ENCODE peak calls at places on chromosome 18, in five cellular contexts. Y is fibroblast of pulmonary artery, V is adrenal gland, O is choroid plexus epithelial cell, B is AG04450. E is an unnamed sample.
A peak's percentile ranks its signal among the peaks of the same experiment; 100 is the strongest.

GRCh38 chr18:56890632-56891031 is 239.5 kb downstream of the WDR7 start:
- DNase-seq in Y (peak; percentile 81), V (no peak), O (peak; percentile 97), B (peak; percentile 73), E (no peak)

GRCh38 chr18:59823611-59824195 is 76.1 kb upstream of the PMAIP1 start:
- DNase-seq in Y (peak; percentile 89), V (peak; percentile 81), O (peak; percentile 90), B (peak; percentile 68), E (peak; percentile 38)

GRCh38 chr18:76350134-76351025 is 144.7 kb downstream of the ZNF516 start:
- DNase-seq in Y (no peak), V (no peak), O (no peak), B (no peak), E (no peak)

GRCh38 chr18:6484659-6485058 is 69.9 kb upstream of the L3MBTL4 start:
- DNase-seq in Y (no peak), V (no peak), O (no peak), B (no peak), E (no peak)

GRCh38 chr18:80239830-80240229 is 7.5 kb downstream of the PARD6G start:
- DNase-seq in Y (no peak), V (no peak), O (no peak), B (no peak), E (no peak)

GRCh38 chr18:21289843-21290242 is 47.8 kb downstream of the GREB1L start:
- DNase-seq in Y (no peak), V (no peak), O (no peak), B (no peak), E (no peak)

GRCh38 chr18:28013064-28013463 is 163.9 kb downstream of the CDH2 start:
- DNase-seq in Y (peak; percentile 48), V (no peak), O (peak; percentile 38), B (peak; percentile 1), E (no peak)

GRCh38 chr18:67518566-67518965 is 2.0 kb upstream of the DSEL start:
- DNase-seq in Y (no peak), V (no peak), O (no peak), B (no peak), E (no peak)

GRCh38 chr18:54080854-54081253 is 143.6 kb downstream of the MBD2 start:
- DNase-seq in Y (no peak), V (no peak), O (peak; percentile 9), B (no peak), E (no peak)

GRCh38 chr18:1177232-1177631 is 272.6 kb downstream of the ADCYAP1 start:
- DNase-seq in Y (no peak), V (no peak), O (no peak), B (no peak), E (no peak)

GRCh38 chr18:44733069-44733753 is 52.5 kb downstream of the SETBP1 start:
- DNase-seq in Y (peak; percentile 42), V (peak; percentile 52), O (peak; percentile 73), B (peak; percentile 44), E (no peak)

GRCh38 chr18:8341481-8342230 is 267.6 kb upstream of the RAB12 start:
- DNase-seq in Y (peak; percentile 75), V (no peak), O (peak; percentile 81), B (peak; percentile 20), E (no peak)

GRCh38 chr18:35055726-35056125 is 14.5 kb downstream of the MAPRE2 start:
- DNase-seq in Y (no peak), V (no peak), O (no peak), B (no peak), E (no peak)

GRCh38 chr18:79558196-79559120 is 121.1 kb upstream of the CTDP1 start:
- DNase-seq in Y (no peak), V (no peak), O (no peak), B (no peak), E (no peak)

GRCh38 chr18:23701544-23702064 is 12.4 kb downstream of the LAMA3 start:
- DNase-seq in Y (no peak), V (no peak), O (no peak), B (no peak), E (no peak)

GRCh38 chr18:58047556-58047882 is 3.5 kb downstream of the NEDD4L start:
- DNase-seq in Y (no peak), V (no peak), O (no peak), B (no peak), E (no peak)

GRCh38 chr18:58046087-58046793 is 2.2 kb downstream of the NEDD4L start:
- DNase-seq in Y (no peak), V (no peak), O (no peak), B (no peak), E (no peak)

GRCh38 chr18:58045265-58046086 is 1.4 kb downstream of the NEDD4L start:
- DNase-seq in Y (peak; percentile 28), V (peak; percentile 64), O (peak; percentile 44), B (no peak), E (no peak)

GRCh38 chr18:58048243-58048642 is 4.2 kb downstream of the NEDD4L start:
- DNase-seq in Y (no peak), V (no peak), O (no peak), B (no peak), E (no peak)

DNA sequence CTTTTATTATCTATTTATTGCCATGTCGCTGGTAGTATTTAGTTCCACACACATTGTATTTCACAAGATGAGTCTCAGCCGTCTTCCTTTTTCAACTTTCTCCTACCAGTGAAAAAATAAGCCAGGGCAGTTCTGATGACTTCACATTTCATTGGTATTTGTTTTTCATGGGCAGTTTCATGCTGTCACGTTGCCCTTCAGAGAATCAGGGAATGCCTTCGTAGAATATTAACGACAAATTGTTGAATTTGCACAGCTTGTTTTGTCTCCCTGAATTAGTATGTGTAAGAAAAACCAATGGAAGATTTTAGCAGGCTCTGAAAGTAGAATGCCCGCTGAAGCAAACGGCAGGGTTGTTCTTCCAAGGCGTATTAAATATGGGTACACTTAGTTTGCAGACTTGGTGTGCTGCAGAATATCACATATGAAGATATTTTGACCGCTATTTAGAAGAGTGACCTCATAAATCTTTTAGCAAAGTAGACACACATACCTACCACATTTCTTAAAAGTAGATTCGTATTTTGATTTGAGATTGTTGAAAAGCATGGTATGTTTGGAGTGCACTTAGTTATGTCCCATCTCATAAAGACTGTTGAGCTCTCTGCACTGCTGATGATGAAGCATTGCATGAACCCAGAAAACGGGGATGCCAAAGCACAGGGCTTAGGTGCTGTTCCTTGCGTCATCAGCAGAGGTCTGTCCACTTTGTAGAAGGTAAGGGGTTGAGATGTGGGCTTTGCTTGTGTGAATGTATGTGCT is 2.9 kb downstream of the NEDD4L start:
- DNase-seq in Y (no peak), V (no peak), O (no peak), B (no peak), E (no peak)
- TF ChIP-seq CTCF in Y (no peak), V (no peak), O (no peak), B (no peak), E (no peak)

DNA sequence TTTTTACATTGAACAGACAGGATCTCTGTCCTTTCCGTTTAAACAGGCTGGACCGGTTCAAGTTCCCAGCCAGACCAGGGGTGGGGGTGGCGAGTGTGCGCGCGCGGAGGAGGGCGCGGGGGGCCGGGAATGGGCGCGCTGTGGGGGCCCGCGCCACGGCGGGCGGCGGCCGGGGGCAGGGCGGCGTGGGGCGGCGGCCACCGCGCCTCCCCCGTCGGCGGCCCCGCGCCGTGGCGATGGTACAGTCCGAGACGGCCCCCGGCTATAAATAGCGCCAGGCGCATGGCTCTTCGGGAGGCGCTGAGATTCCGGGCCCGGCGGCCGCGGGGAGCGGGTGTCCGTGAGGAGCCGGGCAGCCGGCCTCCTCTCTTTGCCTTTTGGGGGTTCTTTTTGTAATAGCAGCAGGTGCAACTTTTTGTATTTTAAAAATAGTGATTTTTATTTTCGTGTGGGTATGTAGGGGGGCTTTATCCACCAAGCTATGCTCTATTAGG is 434 bp upstream of the CELF4 start:
- DNase-seq in Y (peak; percentile 61), V (peak; percentile 50), O (peak; percentile 48), B (no peak), E (peak; percentile 54)
- H3K4me3 ChIP-seq in Y (peak overlapping the region; percentile 74), V (peak overlapping the region; percentile 40), O (peak overlapping the region; percentile 55), B (no peak overlapping the region), E (peak overlapping the region; percentile 73)

GRCh38 chr18:48723837-48724236 is 185.0 kb downstream of the CTIF start:
- DNase-seq in Y (no peak), V (no peak), O (no peak), B (no peak), E (no peak)

GRCh38 chr18:48724455-48724854 is 185.6 kb downstream of the CTIF start:
- DNase-seq in Y (no peak), V (no peak), O (no peak), B (no peak), E (no peak)

GRCh38 chr18:48721308-48721707 is 182.5 kb downstream of the CTIF start:
- DNase-seq in Y (no peak), V (no peak), O (no peak), B (no peak), E (peak; percentile 43)

GRCh38 chr18:48724939-48725338 is 186.1 kb downstream of the CTIF start:
- DNase-seq in Y (no peak), V (no peak), O (no peak), B (no peak), E (no peak)

GRCh38 chr18:48723016-48723415 is 184.2 kb downstream of the CTIF start:
- DNase-seq in Y (no peak), V (no peak), O (no peak), B (no peak), E (no peak)
- TF ChIP-seq CTCF in Y (no peak), V (no peak), O (no peak), B (no peak), E (no peak)

GRCh38 chr18:78168526-78168925 is 811.1 kb upstream of the SALL3 start:
- DNase-seq in Y (no peak), V (no peak), O (no peak), B (no peak), E (no peak)

GRCh38 chr18:78171954-78172353 is 807.7 kb upstream of the SALL3 start:
- DNase-seq in Y (no peak), V (no peak), O (no peak), B (no peak), E (no peak)

GRCh38 chr18:78174737-78175136 is 804.9 kb upstream of the SALL3 start:
- DNase-seq in Y (no peak), V (no peak), O (no peak), B (no peak), E (no peak)

GRCh38 chr18:78169487-78169886 is 810.1 kb upstream of the SALL3 start:
- DNase-seq in Y (no peak), V (no peak), O (no peak), B (no peak), E (no peak)
- H3K4me3 ChIP-seq in Y (no peak overlapping the region), V (no peak overlapping the region), O (no peak overlapping the region), B (no peak overlapping the region), E (no peak overlapping the region)

GRCh38 chr18:9828794-9829712 is 56.7 kb upstream of the TXNDC2 start:
- DNase-seq in Y (no peak), V (no peak), O (no peak), B (no peak), E (no peak)

GRCh38 chr18:9832871-9833270 is 52.9 kb upstream of the TXNDC2 start:
- DNase-seq in Y (no peak), V (no peak), O (no peak), B (no peak), E (no peak)

GRCh38 chr18:9827856-9828793 is 57.6 kb upstream of the TXNDC2 start:
- DNase-seq in Y (peak; percentile 99), V (peak; percentile 82), O (peak; percentile 100), B (peak; percentile 95), E (no peak)

GRCh38 chr18:9831723-9832199 is 54.0 kb upstream of the TXNDC2 start:
- DNase-seq in Y (no peak), V (no peak), O (no peak), B (no peak), E (no peak)

GRCh38 chr18:9831046-9831722 is 54.6 kb upstream of the TXNDC2 start:
- DNase-seq in Y (no peak), V (no peak), O (no peak), B (no peak), E (no peak)
- TF ChIP-seq CTCF in Y (peak; percentile 41), V (peak; percentile 8), O (peak; percentile 40), B (no peak), E (no peak)

E was measured in psoas muscle.